ENCODE peak calls at places on chromosomes 13 and 19, in five cellular contexts. R, X, P, B and E are unnamed samples.

GRCh38 chr13:67224148-67224846 is 5.8 kb downstream of the PCDH9 start:
- DNase-seq in R (peak; percentile 64), X (peak; percentile 35), P (peak; percentile 50), B (no peak), E (peak; percentile 9)

GRCh38 chr13:80082396-80083096 is 258.4 kb downstream of the SPRY2 start:
- DNase-seq in R (no peak), X (no peak), P (no peak), B (no peak), E (no peak)

GRCh38 chr19:13206581-13206980 is 56.4 kb downstream of the IER2 start:
- DNase-seq in R (no peak), X (no peak), P (no peak), B (no peak), E (no peak)

GRCh38 chr13:111857336-111857735 is 209.6 kb upstream of the SOX1 start:
- DNase-seq in R (no peak), X (no peak), P (no peak), B (no peak), E (no peak)

GRCh38 chr13:42832341-42833153 is 51.2 kb downstream of the FAM216B start:
- DNase-seq in R (peak; percentile 31), X (peak; percentile 40), P (peak; percentile 19), B (no peak), E (no peak)

GRCh38 chr13:113397606-113398425 is 33.9 kb upstream of the GRTP1 start:
- DNase-seq in R (no peak), X (no peak), P (no peak), B (no peak), E (no peak)

GRCh38 chr19:38538793-38539528 is 78.8 kb downstream of the MAP4K1 start:
- DNase-seq in R (no peak), X (no peak), P (no peak), B (no peak), E (no peak)

GRCh38 chr19:42129399-42130253 is 2.6 kb downstream of the POU2F2 start:
- DNase-seq in R (peak; percentile 75), X (no peak), P (no peak), B (no peak), E (no peak)

GRCh38 chr19:45784096-45784495 is 1.8 kb upstream of the DMPK start:
- DNase-seq in R (no peak), X (no peak), P (no peak), B (no peak), E (no peak)

GRCh38 chr13:37138917-37139316 is 33.5 kb upstream of the CSNK1A1L start:
- DNase-seq in R (no peak), X (no peak), P (no peak), B (no peak), E (no peak)

GRCh38 chr13:37667631-37668161 is 69.1 kb upstream of the POSTN start:
- DNase-seq in R (no peak), X (no peak), P (no peak), B (no peak), E (no peak)

GRCh38 chr13:112466132-112467025 is 90.2 kb downstream of the SPACA7 start:
- DNase-seq in R (no peak), X (no peak), P (no peak), B (no peak), E (no peak)

GRCh38 chr13:86567119-86567518 is 767.9 kb upstream of the SLITRK6 start:
- DNase-seq in R (no peak), X (no peak), P (no peak), B (no peak), E (no peak)

GRCh38 chr19:10612515-10613119 is 12.7 kb upstream of the SLC44A2 start:
- DNase-seq in R (peak; percentile 61), X (no peak), P (peak; percentile 34), B (no peak), E (no peak)

GRCh38 chr19:6087074-6087506 is 23.2 kb downstream of the RFX2 start:
- DNase-seq in R (peak; percentile 53), X (no peak), P (no peak), B (no peak), E (no peak)
- TF ChIP-seq POLR2A in R (peak; percentile 51), X (no peak), P (no peak), B (no peak), E (no peak)

GRCh38 chr19:18153555-18154134 is 682 bp downstream of the PIK3R2 start:
- DNase-seq in R (peak; percentile 48), X (peak; percentile 52), P (no peak), B (no peak), E (no peak)

GRCh38 chr19:18156268-18156667 is 3.3 kb downstream of the PIK3R2 start:
- DNase-seq in R (no peak), X (no peak), P (no peak), B (no peak), E (no peak)

GRCh38 chr19:18156841-18157464 is 4.0 kb downstream of the PIK3R2 start:
- DNase-seq in R (peak; percentile 94), X (peak; percentile 98), P (peak; percentile 86), B (no peak), E (peak; percentile 96)

GRCh38 chr19:18157465-18158063 is 4.6 kb downstream of the PIK3R2 start:
- DNase-seq in R (no peak), X (no peak), P (no peak), B (no peak), E (no peak)

GRCh38 chr19:18155095-18156087 is 2.4 kb downstream of the PIK3R2 start:
- DNase-seq in R (peak; percentile 59), X (no peak), P (no peak), B (no peak), E (no peak)
- TF ChIP-seq POLR2A in R (no peak), X (no peak), P (no peak), B (no peak), E (no peak)

GRCh38 chr19:2427323-2428026 is at the start of gene TIMM13:
- DNase-seq in R (peak; percentile 97), X (peak; percentile 97), P (peak; percentile 97), B (peak; percentile 98), E (peak; percentile 100)
- TF ChIP-seq POLR2A in R (peak; percentile 85), X (peak; percentile 21), P (peak; percentile 72), B (peak; percentile 81), E (peak; percentile 47)

GRCh38 chr19:55256562-55257460 is 2.0 kb downstream of the PPP6R1 start:
- DNase-seq in R (no peak), X (no peak), P (no peak), B (no peak), E (no peak)

GRCh38 chr19:55258476-55258827 is 365 bp downstream of the PPP6R1 start:
- DNase-seq in R (no peak), X (no peak), P (no peak), B (no peak), E (peak; percentile 68)

GRCh38 chr19:55259540-55260210 is 858 bp upstream of the PPP6R1 start:
- DNase-seq in R (no peak), X (peak; percentile 43), P (no peak), B (no peak), E (no peak)

GRCh38 chr19:55257461-55258411 is 1.1 kb downstream of the PPP6R1 start:
- DNase-seq in R (no peak), X (no peak), P (peak; percentile 25), B (no peak), E (peak; percentile 66)

GRCh38 chr19:55258828-55259539 is at the start of gene PPP6R1:
- DNase-seq in R (peak; percentile 97), X (peak; percentile 98), P (peak; percentile 100), B (peak; percentile 93), E (peak; percentile 100)
- TF ChIP-seq POLR2A in R (peak; percentile 92), X (peak; percentile 75), P (peak; percentile 87), B (peak; percentile 91), E (peak; percentile 94)

GRCh38 chr13:28568286-28568685 is 73.4 kb upstream of the FLT1 start:
- DNase-seq in R (peak; percentile 36), X (no peak), P (peak; percentile 17), B (no peak), E (no peak)
- TF ChIP-seq POLR2A in R (no peak), X (no peak), P (no peak), B (no peak), E (no peak)

GRCh38 chr19:3698386-3698950 is 1.8 kb downstream of the PIP5K1C start:
- DNase-seq in R (no peak), X (no peak), P (no peak), B (no peak), E (no peak)

GRCh38 chr19:3697671-3698385 is 2.4 kb downstream of the PIP5K1C start:
- DNase-seq in R (no peak), X (no peak), P (no peak), B (no peak), E (no peak)

GRCh38 chr19:3700242-3701032 is at the start of gene PIP5K1C:
- DNase-seq in R (peak; percentile 95), X (peak; percentile 85), P (peak; percentile 89), B (peak; percentile 98), E (peak; percentile 89)

GRCh38 chr19:3699741-3700241 is 477 bp downstream of the PIP5K1C start:
- DNase-seq in R (no peak), X (no peak), P (no peak), B (no peak), E (no peak)

DNA sequence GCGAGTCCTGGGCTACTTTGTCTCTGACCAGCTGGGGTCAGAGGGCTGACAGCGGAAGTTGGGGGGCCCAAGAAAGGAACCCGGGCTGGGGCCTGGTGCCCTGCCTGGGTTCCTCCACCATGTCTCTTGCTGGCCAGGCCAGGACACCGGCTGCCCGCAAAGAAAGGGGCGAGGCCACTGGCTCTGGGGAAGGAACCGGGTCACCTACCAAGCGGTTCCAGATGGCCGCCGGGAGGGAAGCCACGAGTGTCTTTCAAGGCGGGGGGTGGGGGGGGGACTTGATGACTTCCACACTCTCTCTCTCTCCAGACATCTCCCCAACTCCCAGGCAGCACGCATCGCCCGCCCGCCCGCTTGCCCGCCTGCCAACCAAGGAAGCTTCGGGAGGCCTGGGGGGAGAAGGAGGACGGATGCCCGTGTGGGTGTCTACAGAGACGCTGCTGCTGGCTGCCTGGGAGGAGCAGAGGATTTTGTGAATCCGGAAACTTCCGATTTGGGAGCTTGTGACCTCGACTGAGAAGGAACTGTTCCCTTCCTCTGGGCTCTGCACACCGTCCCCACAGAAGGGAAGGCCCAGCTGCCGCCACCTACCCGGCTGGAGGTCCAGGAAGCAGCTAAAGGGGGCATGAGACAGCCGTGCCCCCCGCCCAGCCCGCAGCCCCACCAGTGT is 1.1 kb downstream of the PIP5K1C start:
- DNase-seq in R (peak; percentile 50), X (peak; percentile 37), P (peak; percentile 46), B (peak; percentile 66), E (peak; percentile 70)
- TF ChIP-seq POLR2A in R (peak; percentile 33), X (no peak), P (peak; percentile 13), B (no peak), E (no peak)